ENCODE peak calls at places on chromosomes 7 and 10, in nine cellular contexts. I is GM12878, R is GM12891, S is upper lobe of left lung, G is transverse colon, L is spleen, C is H1, Q is sigmoid colon, O is stomach. N is an unnamed sample.

GRCh38 chr10:1520909-1521565 is 216.3 kb downstream of the ADARB2 start:
- DNase-seq in R (no peak), L (no peak), Q (no peak), O (no peak), C (no peak), S (no peak), G (no peak), I (no peak), N (no peak)

GRCh38 chr7:1288390-1288995 is 55.8 kb downstream of the UNCX start:
- DNase-seq in I (no peak), R (no peak), S (peak), L (peak), C (no peak), O (no peak), Q (no peak), G (no peak), N (no peak)

GRCh38 chr7:42913591-42913990 is 1.7 kb upstream of the C7orf25 start:
- DNase-seq in Q (no peak), O (no peak), S (no peak), I (no peak), L (no peak), R (no peak), G (no peak), C (no peak), N (no peak)

GRCh38 chr10:71512794-71513379 is 116.2 kb downstream of the CDH23 start:
- DNase-seq in Q (no peak), G (no peak), C (no peak), L (no peak), O (peak), S (no peak), I (no peak), R (no peak), N (no peak)

GRCh38 chr10:119022846-119023552 is 6.5 kb upstream of the NANOS1 start:
- DNase-seq in I (no peak), C (no peak), L (no peak), Q (no peak), R (no peak), O (no peak), S (no peak), G (no peak), N (no peak)

GRCh38 chr7:159093351-159093971 is 51.2 kb downstream of the VIPR2 start:
- DNase-seq in S (peak), R (no peak), G (peak), L (peak), I (no peak), C (no peak), Q (peak), O (peak), N (no peak)

GRCh38 chr10:71667374-71667750 is 52.2 kb downstream of the C10orf105 start:
- DNase-seq in C (no peak), G (no peak), R (no peak), S (no peak), Q (no peak), I (peak), L (no peak), O (no peak), N (no peak)

GRCh38 chr7:26293569-26294308 is 2.1 kb downstream of the SNX10 start:
- DNase-seq in C (no peak), R (no peak), S (no peak), L (no peak), G (no peak), O (no peak), I (peak), Q (no peak), N (no peak)

GRCh38 chr7:29311314-29311713 is 116.7 kb downstream of the CHN2 start:
- DNase-seq in C (no peak), I (no peak), O (no peak), S (no peak), R (no peak), L (no peak), G (no peak), Q (no peak), N (no peak)

GRCh38 chr10:79051766-79052165 is 17.0 kb upstream of the ZMIZ1 start:
- DNase-seq in I (no peak), R (no peak), L (peak), C (no peak), Q (peak), O (peak), G (no peak), S (no peak), N (no peak)

GRCh38 chr7:351256-351655 is 61.3 kb downstream of the FOXL3 start:
- DNase-seq in Q (no peak), S (no peak), G (no peak), C (no peak), L (peak), I (no peak), R (no peak), O (no peak), N (peak)

GRCh38 chr10:506451-507354 is 182.8 kb downstream of the DIP2C start:
- DNase-seq in O (no peak), I (no peak), R (no peak), G (no peak), C (no peak), L (peak), S (no peak), Q (peak), N (no peak)

GRCh38 chr7:134454277-134454676 is 4.6 kb downstream of the AKR1B1 start:
- DNase-seq in O (no peak), I (no peak), R (no peak), G (no peak), L (no peak), C (no peak), S (no peak), Q (no peak), N (no peak)

GRCh38 chr10:95248989-95249388 is 41.8 kb downstream of the PDLIM1 start:
- DNase-seq in R (no peak), L (no peak), C (no peak), G (no peak), I (no peak), O (no peak), Q (no peak), S (no peak), N (no peak)

GRCh38 chr7:28785002-28785995 is 172.8 kb downstream of the TRIL start:
- DNase-seq in O (no peak), L (no peak), S (no peak), C (no peak), I (no peak), G (no peak), Q (no peak), R (no peak), N (no peak)

GRCh38 chr10:75048669-75049098 is 62.8 kb upstream of the SAMD8 start:
- DNase-seq in C (no peak), Q (peak), R (no peak), L (peak), I (no peak), G (no peak), O (no peak), S (no peak), N (no peak)

GRCh38 chr10:116038259-116038658 is 234.7 kb downstream of the GFRA1 start:
- DNase-seq in R (no peak), L (no peak), S (no peak), C (no peak), O (no peak), Q (peak), G (peak), I (no peak), N (no peak)

GRCh38 chr7:23106801-23107713 is 1.5 kb downstream of the KLHL7 start:
- DNase-seq in Q (no peak), L (no peak), O (no peak), I (no peak), S (no peak), C (no peak), G (no peak), R (no peak), N (peak)

GRCh38 chr7:99209781-99210180 is 1.9 kb upstream of the KPNA7 start:
- DNase-seq in R (no peak), L (no peak), C (no peak), O (no peak), I (no peak), S (no peak), Q (peak), G (no peak), N (no peak)

GRCh38 chr10:14758994-14759664 is 15.6 kb downstream of the FAM107B start:
- DNase-seq in I (no peak), Q (no peak), C (no peak), S (no peak), L (no peak), O (peak), R (no peak), G (peak), N (no peak)

GRCh38 chr10:106224676-106225075 is 939.8 kb downstream of the SORCS1 start:
- DNase-seq in Q (no peak), R (no peak), C (no peak), L (no peak), S (no peak), G (no peak), I (no peak), O (no peak), N (no peak)

GRCh38 chr7:151566897-151567320 is 47.2 kb upstream of the RHEB start:
- DNase-seq in S (no peak), C (no peak), L (no peak), R (no peak), I (no peak), O (no peak), G (no peak), Q (peak), N (no peak)

GRCh38 chr7:32476816-32477648 is 13.1 kb downstream of the LSM5 start:
- DNase-seq in Q (no peak), C (no peak), O (no peak), R (no peak), G (no peak), I (no peak), S (no peak), L (no peak), N (peak)

GRCh38 chr10:126387931-126388911 is at the start of gene ADAM12:
- DNase-seq in L (no peak), C (no peak), Q (peak), R (no peak), O (no peak), S (peak), I (no peak), G (peak), N (peak)

GRCh38 chr10:126390324-126390723 is 2.0 kb upstream of the ADAM12 start:
- DNase-seq in I (no peak), O (no peak), G (no peak), Q (no peak), C (no peak), R (no peak), L (no peak), S (no peak), N (no peak)

GRCh38 chr10:126391162-126391880 is 3.0 kb upstream of the ADAM12 start:
- DNase-seq in Q (peak), R (no peak), S (no peak), G (no peak), C (no peak), I (no peak), O (no peak), L (no peak), N (no peak)

GRCh38 chr10:126384269-126384873 is 3.9 kb downstream of the ADAM12 start:
- DNase-seq in G (no peak), Q (no peak), C (no peak), S (no peak), I (no peak), O (no peak), L (no peak), R (no peak), N (no peak)

DNA sequence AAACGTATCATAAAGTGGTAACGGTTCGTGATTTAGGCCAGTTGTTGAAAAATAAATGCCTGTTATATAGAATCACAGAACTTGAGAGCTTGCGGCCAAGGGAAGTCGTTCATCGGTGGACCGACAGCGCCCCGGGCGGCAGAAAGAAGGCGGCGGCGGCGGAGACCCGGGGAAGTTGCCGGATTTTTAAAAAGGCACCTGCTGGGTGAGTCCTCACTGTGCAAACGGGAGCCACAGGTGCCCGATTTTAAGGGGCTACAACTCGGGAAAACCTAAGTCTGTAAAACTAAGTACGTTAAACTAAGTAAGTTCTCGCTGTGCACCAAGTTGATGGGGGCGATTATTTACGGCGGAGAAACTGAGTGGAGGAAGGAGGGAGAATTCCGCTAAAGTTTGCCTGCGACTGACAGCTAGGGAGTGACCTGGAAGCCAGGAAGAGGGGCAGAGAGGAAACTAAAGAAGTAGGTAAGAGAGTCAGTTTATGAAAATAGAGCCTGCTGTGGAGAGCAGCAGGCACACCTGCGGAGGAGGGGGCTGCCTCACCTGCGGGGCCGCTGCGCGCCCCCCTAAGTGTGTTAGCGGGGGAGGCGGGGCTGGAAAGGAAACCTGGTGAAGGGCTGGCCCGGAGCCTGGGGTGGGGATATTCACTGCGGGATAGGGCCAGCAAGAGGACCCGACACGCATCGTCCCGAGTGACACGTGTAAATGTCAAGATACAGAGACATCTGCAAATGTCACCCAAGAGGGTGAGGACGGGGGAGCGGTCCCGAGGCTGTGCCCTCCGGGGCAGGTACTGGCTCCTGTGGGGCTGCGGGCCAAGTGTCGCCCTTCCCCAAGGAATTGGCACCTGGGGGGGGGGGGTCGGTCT is 1.0 kb downstream of the ADAM12 start:
- DNase-seq in G (peak), Q (peak), S (peak), I (no peak), C (no peak), R (peak), L (no peak), O (peak), N (peak)
- TF ChIP-seq POLR2A in G (no peak), Q (no peak), S (no peak), I (no peak), C (no peak), R (no peak), L (no peak), O (no peak), N (no peak)

GRCh38 chr10:62083413-62083794 is 181.9 kb downstream of the ARID5B start:
- DNase-seq in G (no peak), R (no peak), S (no peak), L (no peak), C (no peak), Q (no peak), I (no peak), O (no peak), N (peak)

GRCh38 chr10:62083868-62084267 is 182.4 kb downstream of the ARID5B start:
- DNase-seq in R (no peak), C (no peak), O (peak), G (peak), I (no peak), Q (peak), S (no peak), L (no peak), N (peak)

GRCh38 chr10:62082270-62082669 is 180.8 kb downstream of the ARID5B start:
- DNase-seq in I (no peak), G (no peak), Q (no peak), R (no peak), C (no peak), S (no peak), O (no peak), L (no peak), N (no peak)

GRCh38 chr10:62081322-62081945 is 179.9 kb downstream of the ARID5B start:
- DNase-seq in R (no peak), Q (no peak), O (no peak), S (no peak), C (no peak), I (no peak), L (no peak), G (no peak), N (peak)

GRCh38 chr10:62082729-62083412 is 181.4 kb downstream of the ARID5B start:
- DNase-seq in R (no peak), G (peak), C (no peak), I (peak), L (no peak), S (no peak), O (no peak), Q (no peak), N (peak)
- TF ChIP-seq POLR2AphosphoS5 in R (no peak), G (peak), C (no peak), I (no peak), L (no peak), S (no peak), O (no peak), Q (no peak), N (no peak)

GRCh38 chr7:119756687-119757086 is 516.3 kb upstream of the KCND2 start:
- DNase-seq in S (no peak), L (no peak), I (no peak), C (no peak), O (no peak), R (no peak), Q (no peak), G (no peak), N (no peak)
- TF ChIP-seq POLR2A in S (no peak), L (no peak), I (no peak), C (no peak), O (no peak), R (no peak), Q (no peak), G (no peak), N (no peak)

GRCh38 chr10:47403401-47404318 is 19.6 kb upstream of the ZNF488 start:
- DNase-seq in O (no peak), L (peak), S (no peak), G (no peak), I (no peak), R (no peak), C (no peak), Q (no peak), N (no peak)

GRCh38 chr10:47401210-47401609 is 17.1 kb upstream of the ZNF488 start:
- DNase-seq in G (no peak), Q (no peak), O (no peak), S (no peak), I (no peak), L (no peak), C (no peak), R (no peak), N (no peak)

GRCh38 chr10:47401874-47402645 is 18.0 kb upstream of the ZNF488 start:
- DNase-seq in I (no peak), R (no peak), O (no peak), L (peak), Q (no peak), S (no peak), G (no peak), C (no peak), N (no peak)

GRCh38 chr10:47404446-47404845 is 20.4 kb upstream of the ZNF488 start:
- DNase-seq in G (no peak), I (no peak), L (peak), C (no peak), O (no peak), S (no peak), Q (no peak), R (no peak), N (no peak)

DNA sequence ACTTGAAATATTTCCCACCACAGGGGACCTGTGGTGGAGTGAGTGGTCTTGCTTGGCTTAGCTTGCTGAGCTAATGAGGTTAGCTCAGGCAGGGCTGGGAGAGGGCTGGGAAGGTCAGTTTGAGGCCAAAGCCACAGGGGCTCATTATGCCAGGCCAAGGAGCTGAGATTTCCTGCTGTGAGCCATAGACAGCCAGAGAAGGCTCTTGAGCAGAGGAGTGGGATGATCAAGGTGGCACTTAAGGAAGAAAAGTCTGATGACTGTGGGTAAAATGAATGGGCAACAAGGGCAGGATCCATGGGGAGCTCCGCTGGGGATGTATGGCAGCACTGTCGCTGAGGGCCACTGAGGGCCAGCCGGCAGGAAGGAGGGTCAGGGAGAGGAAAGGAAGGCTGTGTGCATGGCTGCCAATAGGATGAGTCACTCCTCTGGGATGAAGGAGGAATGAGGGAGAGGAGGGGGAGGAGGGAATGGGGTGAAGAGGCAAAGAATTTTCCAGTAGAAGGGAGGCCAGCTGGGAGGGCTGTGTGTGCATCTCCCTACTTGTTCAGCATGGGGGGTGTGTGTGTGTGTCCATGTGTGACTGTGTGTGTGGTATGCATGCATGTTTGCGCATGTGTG is 18.7 kb upstream of the ZNF488 start:
- DNase-seq in S (no peak), G (peak), O (no peak), Q (peak), C (peak), R (no peak), I (no peak), L (peak), N (peak)
- TF ChIP-seq POLR2AphosphoS5 in S (no peak), G (no peak), O (no peak), Q (no peak), C (no peak), R (no peak), I (no peak), L (peak), N (peak)

GRCh38 chr10:101848408-101848807 is 4.8 kb upstream of the KCNIP2 start:
- DNase-seq in Q (no peak), C (no peak), R (no peak), S (no peak), L (no peak), G (no peak), I (no peak), O (no peak), N (peak)
- TF ChIP-seq POLR2A in Q (no peak), C (no peak), R (no peak), S (no peak), L (no peak), G (no peak), I (no peak), O (no peak), N (no peak)

GRCh38 chr10:109663122-109663521 is 260.2 kb downstream of the XPNPEP1 start:
- DNase-seq in O (no peak), S (peak), G (no peak), Q (no peak), R (no peak), I (no peak), L (no peak), C (no peak), N (no peak)

GRCh38 chr10:109664554-109664953 is 258.8 kb downstream of the XPNPEP1 start:
- DNase-seq in O (no peak), Q (no peak), G (no peak), C (no peak), S (peak), R (no peak), I (no peak), L (no peak), N (no peak)

GRCh38 chr10:109668703-109669102 is 254.6 kb downstream of the XPNPEP1 start:
- DNase-seq in R (no peak), I (no peak), Q (no peak), L (no peak), O (no peak), C (no peak), S (no peak), G (no peak), N (no peak)

GRCh38 chr10:109665321-109665720 is 258.0 kb downstream of the XPNPEP1 start:
- DNase-seq in Q (no peak), S (no peak), C (no peak), G (no peak), R (no peak), L (no peak), I (no peak), O (no peak), N (no peak)

GRCh38 chr10:109668137-109668536 is 255.2 kb downstream of the XPNPEP1 start:
- DNase-seq in O (no peak), L (no peak), S (no peak), I (no peak), C (no peak), G (no peak), R (no peak), Q (no peak), N (no peak)
- TF ChIP-seq POLR2AphosphoS5 in O (no peak), L (no peak), S (no peak), I (no peak), C (no peak), G (no peak), R (no peak), Q (no peak), N (no peak)

GRCh38 chr10:11683529-11684320 is 58.5 kb upstream of the ECHDC3 start:
- DNase-seq in Q (no peak), I (no peak), S (no peak), G (peak), O (no peak), L (peak), R (no peak), C (no peak), N (no peak)
- TF ChIP-seq POLR2A in Q (no peak), I (peak), S (no peak), G (no peak), O (no peak), L (no peak), R (no peak), C (no peak), N (no peak)

GRCh38 chr7:106111671-106112117 is 418 bp downstream of the SYPL1 start:
- DNase-seq in I (no peak), L (peak), S (peak), O (peak), R (peak), C (no peak), Q (peak), G (peak), N (no peak)
- TF ChIP-seq POLR2AphosphoS5 in I (no peak), L (no peak), S (no peak), O (peak), R (no peak), C (no peak), Q (no peak), G (no peak), N (no peak)